ENCODE peak calls at places on chromosomes 4 and X, in four cellular contexts. Z, M, H and C are unnamed samples.

GRCh38 chr4:8353912-8354453 is 84.4 kb downstream of the HTRA3 start:
- DNase-seq in M (no peak), Z (no peak), H (no peak), C (peak)

GRCh38 chr4:8410641-8411271 is 29.8 kb downstream of the ACOX3 start:
- DNase-seq in H (no peak), Z (peak), M (peak), C (peak)

GRCh38 chr4:129117705-129118104 is 21.8 kb downstream of the C4orf33 start:
- DNase-seq in Z (no peak), H (no peak), M (no peak), C (no peak)

GRCh38 chr4:76753814-76754213 is 144.1 kb downstream of the SOWAHB start:
- DNase-seq in H (no peak), Z (no peak), M (no peak), C (no peak)

GRCh38 chrX:41655101-41655500 is 33.7 kb upstream of the GPR34 start:
- DNase-seq in M (no peak), Z (no peak), H (no peak), C (no peak)

GRCh38 chrX:40031861-40032422 is 65.8 kb downstream of the BCOR start:
- DNase-seq in H (no peak), Z (no peak), M (no peak), C (no peak)

GRCh38 chr4:109607976-109608375 is 47.9 kb downstream of the MCUB start:
- DNase-seq in Z (no peak), M (no peak), H (no peak), C (no peak)

GRCh38 chr4:112296949-112297483 is at the start of gene ALPK1:
- DNase-seq in M (peak), H (no peak), Z (peak), C (peak)

GRCh38 chr4:178070155-178070554 is 627.9 kb upstream of the AGA start:
- DNase-seq in H (no peak), Z (no peak), M (no peak), C (no peak)

GRCh38 chr4:40471923-40472322 is 136.8 kb downstream of the CHRNA9 start:
- DNase-seq in M (no peak), H (no peak), Z (no peak), C (no peak)

GRCh38 chrX:65894138-65894537 is 145.7 kb downstream of the VSIG4 start:
- DNase-seq in Z (no peak), H (no peak), M (no peak), C (no peak)

GRCh38 chrX:137852502-137852901 is 286.6 kb downstream of the ZIC3 start:
- DNase-seq in Z (no peak), M (no peak), H (no peak), C (no peak)

GRCh38 chrX:69182818-69183375 is 17.6 kb upstream of the PJA1 start:
- DNase-seq in Z (no peak), M (no peak), H (no peak), C (no peak)

GRCh38 chrX:37349131-37350033 is at the start of gene PRRG1:
- DNase-seq in Z (peak), M (peak), H (no peak), C (peak)

GRCh38 chr4:74615411-74615810 is 170.5 kb downstream of the AREG start:
- DNase-seq in H (no peak), Z (no peak), M (no peak), C (no peak)

GRCh38 chrX:130575831-130576404 is 174.1 kb downstream of the RBMX2 start:
- DNase-seq in M (peak), Z (peak), H (no peak), C (peak)

GRCh38 chrX:115606861-115607260 is 45.9 kb downstream of the PLS3 start:
- DNase-seq in H (no peak), M (no peak), Z (no peak), C (no peak)

GRCh38 chrX:68989865-68990606 is 161.2 kb downstream of the EFNB1 start:
- DNase-seq in M (no peak), H (no peak), Z (no peak), C (no peak)

GRCh38 chr4:6268650-6269399 is 825 bp upstream of the WFS1 start:
- DNase-seq in M (no peak), Z (no peak), H (no peak), C (no peak)

GRCh38 chr4:89055157-89056080 is 1.6 kb downstream of the FAM13A start:
- DNase-seq in Z (no peak), M (peak), H (no peak), C (no peak)

GRCh38 chrX:12245650-12246645 is 107.7 kb downstream of the FRMPD4 start:
- DNase-seq in M (no peak), Z (no peak), H (no peak), C (no peak)

GRCh38 chr4:85028910-85029309 is 62.4 kb upstream of the WDFY3 start:
- DNase-seq in M (peak), Z (no peak), H (no peak), C (no peak)

GRCh38 chr4:187576751-187577150 is 418.8 kb upstream of the ZFP42 start:
- DNase-seq in Z (no peak), H (no peak), M (no peak), C (no peak)
- H3K4me3 ChIP-seq in Z (no peak), H (no peak), M (no peak), C (no peak)

DNA sequence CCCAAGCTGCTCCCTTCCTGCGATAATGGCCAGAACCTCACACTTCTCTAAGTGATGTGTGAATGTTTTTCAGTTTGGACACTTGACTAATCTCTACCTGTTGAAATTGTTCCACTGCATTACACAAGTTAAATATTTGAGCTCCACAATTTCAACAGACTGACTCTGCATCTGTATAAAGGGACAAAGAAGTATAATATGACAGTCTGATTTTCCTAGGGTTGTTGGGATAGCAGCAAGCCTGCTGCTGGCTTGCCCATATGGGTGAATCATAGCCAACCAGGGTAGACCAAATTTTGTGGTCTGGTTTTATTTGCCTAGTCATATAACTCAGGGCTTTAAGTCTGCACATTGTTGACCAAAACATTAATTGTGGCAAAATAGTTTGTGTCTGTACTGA is 534.4 kb downstream of the RAB28 start:
- DNase-seq in M (no peak), H (no peak), Z (no peak), C (no peak)
- TF ChIP-seq POLR2A in M (no peak), H (no peak), Z (no peak), C (no peak)

GRCh38 chrX:154802838-154803410 is 2.4 kb downstream of the MPP1 start:
- DNase-seq in H (no peak), M (peak), Z (no peak), C (no peak)

GRCh38 chrX:154804564-154804956 is 725 bp downstream of the MPP1 start:
- DNase-seq in M (no peak), Z (no peak), H (no peak), C (no peak)

GRCh38 chrX:154797006-154797405 is 8.3 kb downstream of the MPP1 start:
- DNase-seq in Z (no peak), M (no peak), H (no peak), C (no peak)

GRCh38 chrX:154800508-154801207 is 4.6 kb downstream of the MPP1 start:
- DNase-seq in M (no peak), H (no peak), Z (no peak), C (peak)

DNA sequence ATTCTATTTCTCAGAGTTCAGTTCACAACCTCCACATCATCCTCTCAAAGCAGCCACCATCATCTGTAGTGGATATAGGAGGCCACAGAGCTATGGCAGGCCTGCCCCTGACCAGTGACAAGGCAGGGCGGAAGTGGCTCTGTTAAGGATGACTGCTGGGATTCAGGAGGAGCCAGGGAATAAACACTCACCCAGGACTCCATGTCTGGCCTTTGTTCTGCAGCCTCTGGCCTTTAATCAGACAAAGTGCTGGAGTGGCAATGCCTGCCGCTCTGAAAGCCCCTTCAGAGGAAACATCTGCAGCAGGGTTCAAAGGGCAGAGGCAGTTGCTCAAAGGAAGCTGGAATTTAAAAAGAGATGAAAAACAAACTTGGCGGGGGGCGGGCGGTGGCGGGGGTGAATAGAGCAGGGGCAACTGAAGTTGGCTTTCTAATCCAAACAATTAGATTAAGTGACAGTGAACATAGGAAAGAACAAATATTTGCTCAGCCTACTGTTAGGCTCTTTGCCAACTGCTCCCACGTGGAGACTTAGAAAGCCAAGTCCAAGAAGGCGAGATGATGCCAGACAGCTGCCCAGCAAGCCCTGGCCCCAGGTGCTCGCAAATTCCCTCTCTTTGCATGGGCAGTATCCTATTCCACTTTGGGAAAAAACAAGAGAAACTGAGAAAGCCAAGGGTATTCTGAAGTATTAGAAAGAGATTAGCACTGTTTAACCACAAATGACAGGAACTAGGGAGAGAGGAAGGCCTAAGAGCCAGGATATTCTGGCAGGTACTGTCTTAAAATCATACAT is 5.5 kb downstream of the MPP1 start:
- DNase-seq in M (peak), H (no peak), Z (peak), C (peak)
- TF ChIP-seq MYC in M (no peak), H (no peak), Z (no peak), C (no peak)

DNA sequence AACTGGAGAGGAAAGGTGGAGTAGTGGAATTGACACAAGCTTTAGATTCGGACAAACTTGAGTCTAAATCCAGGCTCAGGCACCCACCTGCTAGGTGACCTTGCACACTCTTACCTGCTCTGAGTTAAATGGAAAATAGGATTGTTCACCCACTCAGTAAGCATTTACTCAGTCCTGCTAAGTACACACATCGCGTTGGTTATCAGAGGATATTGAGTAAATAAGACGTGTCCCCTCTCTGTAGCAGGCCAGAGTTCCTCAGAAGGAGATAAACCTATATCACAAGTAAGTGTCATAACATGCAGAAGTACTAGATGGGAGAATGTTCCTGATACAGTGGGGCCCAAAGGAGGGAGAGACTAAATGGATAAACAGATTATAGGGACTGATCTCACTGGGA is 117.7 kb downstream of the SMIM20 start:
- DNase-seq in H (no peak), M (no peak), Z (no peak), C (no peak)
- H3K4me3 ChIP-seq in H (no peak), M (no peak), Z (no peak), C (no peak)

GRCh38 chr4:2694691-2695090 is 61.4 kb downstream of the TNIP2 start:
- DNase-seq in H (no peak), M (no peak), Z (no peak), C (no peak)

GRCh38 chr4:2697995-2698414 is 58.1 kb downstream of the TNIP2 start:
- DNase-seq in H (no peak), Z (no peak), M (no peak), C (no peak)

GRCh38 chr4:2698504-2698903 is 57.6 kb downstream of the TNIP2 start:
- DNase-seq in H (no peak), Z (no peak), M (no peak), C (no peak)

GRCh38 chr4:2695661-2696060 is 60.5 kb downstream of the TNIP2 start:
- DNase-seq in H (no peak), Z (no peak), M (no peak), C (no peak)

DNA sequence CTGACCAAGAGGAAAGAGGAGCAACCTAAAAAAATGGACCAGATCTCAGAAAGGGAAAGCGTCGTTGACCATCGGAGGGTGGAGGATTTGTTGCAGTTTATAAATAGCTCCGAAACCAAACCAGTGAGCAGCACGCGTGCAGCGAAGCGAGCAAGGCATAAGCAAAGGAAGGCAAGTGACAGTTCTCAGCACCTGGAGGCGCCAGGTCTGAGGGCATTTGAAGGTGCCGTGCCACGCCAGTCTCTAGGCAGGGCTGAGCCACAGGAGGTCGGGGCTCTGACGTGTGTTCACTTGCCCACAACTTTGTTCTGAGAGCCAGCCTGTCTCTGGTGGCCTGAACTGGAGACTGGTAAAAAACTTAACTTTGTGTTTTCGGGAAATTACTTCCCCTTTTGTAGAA is 59.7 kb downstream of the TNIP2 start:
- DNase-seq in Z (no peak), H (peak), M (no peak), C (peak)
- TF ChIP-seq POLR2A in Z (no peak), H (peak), M (no peak), C (no peak)

GRCh38 chr4:47639531-47639930 is 154.5 kb downstream of the ATP10D start:
- DNase-seq in Z (no peak), M (no peak), H (no peak), C (peak)
- TF ChIP-seq MYC in Z (no peak), M (no peak), H (no peak), C (no peak)

GRCh38 chr4:146927710-146928109 is 18.0 kb downstream of the TTC29 start:
- DNase-seq in M (no peak), Z (no peak), H (no peak), C (no peak)
- H3K4me3 ChIP-seq in M (no peak), Z (no peak), H (no peak), C (no peak)

DNA sequence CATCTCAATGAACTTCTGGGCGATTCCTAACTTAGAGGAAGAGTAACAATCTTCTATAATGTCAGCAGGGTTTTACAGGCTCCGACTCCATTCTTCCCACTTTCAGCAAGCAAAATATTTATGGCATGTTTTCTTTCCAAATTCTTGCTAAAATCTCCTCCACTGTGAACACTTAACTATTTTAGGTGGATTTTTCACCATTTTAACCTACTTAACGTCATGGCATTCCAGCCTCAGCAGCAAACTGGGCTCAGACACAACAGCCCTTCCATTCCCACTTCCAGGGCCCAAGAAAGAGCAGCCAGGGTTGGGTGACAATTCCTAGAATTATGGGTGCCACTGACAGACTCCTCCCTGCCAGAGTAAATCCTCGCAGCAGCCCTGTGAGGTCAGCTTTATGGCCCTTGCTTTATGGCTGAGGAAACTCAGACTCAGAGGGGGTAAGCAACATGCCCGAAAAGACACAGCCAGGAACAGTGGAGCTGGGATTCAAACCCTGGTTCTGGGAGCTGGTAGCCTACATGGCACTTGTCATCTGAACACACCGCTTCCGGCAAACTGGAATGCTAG is 112.8 kb upstream of the MAP3K15 start:
- DNase-seq in H (no peak), Z (no peak), M (no peak), C (no peak)
- TF ChIP-seq POLR2A in H (no peak), Z (no peak), M (no peak), C (no peak)